ENCODE peak calls at places on chromosomes 2 and 18, in eight cellular contexts. One of them, this sample, is unnamed.
A peak's percentile ranks its signal among the peaks of the same experiment; 100 is the strongest.

GRCh38 chr2:204251977-204252376 is 293.3 kb upstream of the PARD3B start:
- DNase-seq in dorsolateral prefrontal cortex: no peak
- DNase-seq in body of pancreas: no peak
- DNase-seq in astrocyte of the spinal cord: no peak
- DNase-seq in choroid plexus epithelial cell: no peak
- DNase-seq in CD8-positive, alpha-beta T cell: no peak
- DNase-seq in breast epithelium: peak; percentile 23
- DNase-seq in heart right ventricle: no peak
- DNase-seq in this sample: no peak

GRCh38 chr2:212892193-212892592 is 259.2 kb downstream of the IKZF2 start:
- DNase-seq in choroid plexus epithelial cell: peak; percentile 73
- DNase-seq in body of pancreas: peak; percentile 13
- DNase-seq in breast epithelium: no peak
- DNase-seq in CD8-positive, alpha-beta T cell: no peak
- DNase-seq in astrocyte of the spinal cord: peak; percentile 48
- DNase-seq in heart right ventricle: no peak
- DNase-seq in dorsolateral prefrontal cortex: no peak
- DNase-seq in this sample: peak; percentile 55

GRCh38 chr2:185471441-185471840 is 267.2 kb upstream of the FSIP2 start:
- DNase-seq in choroid plexus epithelial cell: no peak
- DNase-seq in dorsolateral prefrontal cortex: no peak
- DNase-seq in body of pancreas: no peak
- DNase-seq in CD8-positive, alpha-beta T cell: no peak
- DNase-seq in heart right ventricle: no peak
- DNase-seq in astrocyte of the spinal cord: no peak
- DNase-seq in breast epithelium: no peak
- DNase-seq in this sample: no peak

GRCh38 chr2:67792796-67793195 is 270.0 kb downstream of the C1D start:
- DNase-seq in dorsolateral prefrontal cortex: no peak
- DNase-seq in body of pancreas: peak; percentile 64
- DNase-seq in CD8-positive, alpha-beta T cell: no peak
- DNase-seq in breast epithelium: no peak
- DNase-seq in choroid plexus epithelial cell: no peak
- DNase-seq in heart right ventricle: no peak
- DNase-seq in astrocyte of the spinal cord: no peak
- DNase-seq in this sample: no peak

GRCh38 chr2:236618370-236618769 is 48.7 kb downstream of the ACKR3 start:
- DNase-seq in CD8-positive, alpha-beta T cell: no peak
- DNase-seq in dorsolateral prefrontal cortex: no peak
- DNase-seq in choroid plexus epithelial cell: peak; percentile 9
- DNase-seq in breast epithelium: no peak
- DNase-seq in astrocyte of the spinal cord: no peak
- DNase-seq in heart right ventricle: no peak
- DNase-seq in body of pancreas: no peak
- DNase-seq in this sample: no peak

GRCh38 chr18:12408247-12408869 is 629 bp downstream of the PRELID3A start:
- DNase-seq in body of pancreas: no peak
- DNase-seq in breast epithelium: no peak
- DNase-seq in choroid plexus epithelial cell: peak; percentile 31
- DNase-seq in astrocyte of the spinal cord: peak; percentile 42
- DNase-seq in CD8-positive, alpha-beta T cell: no peak
- DNase-seq in heart right ventricle: no peak
- DNase-seq in dorsolateral prefrontal cortex: no peak
- DNase-seq in this sample: no peak

GRCh38 chr2:7379799-7380198 is 462.6 kb downstream of the RNF144A start:
- DNase-seq in body of pancreas: no peak
- DNase-seq in choroid plexus epithelial cell: no peak
- DNase-seq in CD8-positive, alpha-beta T cell: no peak
- DNase-seq in breast epithelium: no peak
- DNase-seq in astrocyte of the spinal cord: no peak
- DNase-seq in dorsolateral prefrontal cortex: no peak
- DNase-seq in heart right ventricle: no peak
- DNase-seq in this sample: no peak

GRCh38 chr2:74004212-74005182 is 19.8 kb downstream of the TET3 start:
- DNase-seq in CD8-positive, alpha-beta T cell: no peak
- DNase-seq in body of pancreas: no peak
- DNase-seq in heart right ventricle: no peak
- DNase-seq in choroid plexus epithelial cell: no peak
- DNase-seq in dorsolateral prefrontal cortex: no peak
- DNase-seq in astrocyte of the spinal cord: no peak
- DNase-seq in breast epithelium: no peak
- DNase-seq in this sample: no peak

GRCh38 chr2:11359865-11360264 is 15.4 kb upstream of the ROCK2 start:
- DNase-seq in choroid plexus epithelial cell: no peak
- DNase-seq in dorsolateral prefrontal cortex: no peak
- DNase-seq in CD8-positive, alpha-beta T cell: no peak
- DNase-seq in astrocyte of the spinal cord: no peak
- DNase-seq in heart right ventricle: no peak
- DNase-seq in body of pancreas: no peak
- DNase-seq in breast epithelium: no peak
- DNase-seq in this sample: no peak

GRCh38 chr2:4168834-4169233 is 465.5 kb downstream of the DCDC2C start:
- DNase-seq in CD8-positive, alpha-beta T cell: no peak
- DNase-seq in body of pancreas: no peak
- DNase-seq in dorsolateral prefrontal cortex: no peak
- DNase-seq in astrocyte of the spinal cord: no peak
- DNase-seq in heart right ventricle: no peak
- DNase-seq in choroid plexus epithelial cell: no peak
- DNase-seq in breast epithelium: no peak
- DNase-seq in this sample: no peak

GRCh38 chr2:25250331-25251031 is 82.1 kb upstream of the POMC start:
- DNase-seq in dorsolateral prefrontal cortex: no peak
- DNase-seq in breast epithelium: no peak
- DNase-seq in body of pancreas: no peak
- DNase-seq in astrocyte of the spinal cord: peak; percentile 72
- DNase-seq in CD8-positive, alpha-beta T cell: peak; percentile 22
- DNase-seq in heart right ventricle: no peak
- DNase-seq in choroid plexus epithelial cell: peak; percentile 41
- DNase-seq in this sample: peak; percentile 27

GRCh38 chr2:230158468-230158867 is 61.3 kb downstream of the SP110 start:
- DNase-seq in choroid plexus epithelial cell: no peak
- DNase-seq in dorsolateral prefrontal cortex: no peak
- DNase-seq in heart right ventricle: no peak
- DNase-seq in CD8-positive, alpha-beta T cell: no peak
- DNase-seq in breast epithelium: no peak
- DNase-seq in body of pancreas: no peak
- DNase-seq in astrocyte of the spinal cord: no peak
- DNase-seq in this sample: peak; percentile 14

GRCh38 chr2:18117592-18117991 is 239.1 kb downstream of the KCNS3 start:
- DNase-seq in choroid plexus epithelial cell: peak; percentile 82
- DNase-seq in heart right ventricle: no peak
- DNase-seq in astrocyte of the spinal cord: peak; percentile 52
- DNase-seq in CD8-positive, alpha-beta T cell: no peak
- DNase-seq in dorsolateral prefrontal cortex: no peak
- DNase-seq in breast epithelium: no peak
- DNase-seq in body of pancreas: peak; percentile 10
- DNase-seq in this sample: peak; percentile 44
- TF ChIP-seq CTCF in choroid plexus epithelial cell: peak; percentile 99
- TF ChIP-seq CTCF in heart right ventricle: no peak
- TF ChIP-seq CTCF in astrocyte of the spinal cord: peak; percentile 85
- TF ChIP-seq CTCF in CD8-positive, alpha-beta T cell: no peak
- TF ChIP-seq CTCF in dorsolateral prefrontal cortex: peak; percentile 19
- TF ChIP-seq CTCF in breast epithelium: peak; percentile 20
- TF ChIP-seq CTCF in body of pancreas: peak; percentile 37
- TF ChIP-seq CTCF in this sample: peak; percentile 64

GRCh38 chr2:10008809-10009176 is 34.6 kb upstream of the KLF11 start:
- DNase-seq in choroid plexus epithelial cell: no peak
- DNase-seq in body of pancreas: no peak
- DNase-seq in breast epithelium: no peak
- DNase-seq in heart right ventricle: no peak
- DNase-seq in astrocyte of the spinal cord: no peak
- DNase-seq in dorsolateral prefrontal cortex: no peak
- DNase-seq in CD8-positive, alpha-beta T cell: no peak
- DNase-seq in this sample: no peak

GRCh38 chr2:10007440-10007839 is 35.9 kb upstream of the KLF11 start:
- DNase-seq in astrocyte of the spinal cord: no peak
- DNase-seq in CD8-positive, alpha-beta T cell: no peak
- DNase-seq in dorsolateral prefrontal cortex: no peak
- DNase-seq in breast epithelium: no peak
- DNase-seq in heart right ventricle: no peak
- DNase-seq in body of pancreas: no peak
- DNase-seq in choroid plexus epithelial cell: no peak
- DNase-seq in this sample: no peak

GRCh38 chr2:10006248-10007147 is 36.9 kb upstream of the KLF11 start:
- DNase-seq in choroid plexus epithelial cell: no peak
- DNase-seq in breast epithelium: no peak
- DNase-seq in astrocyte of the spinal cord: no peak
- DNase-seq in body of pancreas: peak; percentile 90
- DNase-seq in CD8-positive, alpha-beta T cell: no peak
- DNase-seq in dorsolateral prefrontal cortex: no peak
- DNase-seq in heart right ventricle: peak; percentile 63
- DNase-seq in this sample: no peak

GRCh38 chr2:10009271-10009810 is 34.0 kb upstream of the KLF11 start:
- DNase-seq in body of pancreas: peak; percentile 40
- DNase-seq in astrocyte of the spinal cord: no peak
- DNase-seq in choroid plexus epithelial cell: no peak
- DNase-seq in dorsolateral prefrontal cortex: peak; percentile 36
- DNase-seq in CD8-positive, alpha-beta T cell: no peak
- DNase-seq in heart right ventricle: no peak
- DNase-seq in breast epithelium: no peak
- DNase-seq in this sample: no peak

DNA sequence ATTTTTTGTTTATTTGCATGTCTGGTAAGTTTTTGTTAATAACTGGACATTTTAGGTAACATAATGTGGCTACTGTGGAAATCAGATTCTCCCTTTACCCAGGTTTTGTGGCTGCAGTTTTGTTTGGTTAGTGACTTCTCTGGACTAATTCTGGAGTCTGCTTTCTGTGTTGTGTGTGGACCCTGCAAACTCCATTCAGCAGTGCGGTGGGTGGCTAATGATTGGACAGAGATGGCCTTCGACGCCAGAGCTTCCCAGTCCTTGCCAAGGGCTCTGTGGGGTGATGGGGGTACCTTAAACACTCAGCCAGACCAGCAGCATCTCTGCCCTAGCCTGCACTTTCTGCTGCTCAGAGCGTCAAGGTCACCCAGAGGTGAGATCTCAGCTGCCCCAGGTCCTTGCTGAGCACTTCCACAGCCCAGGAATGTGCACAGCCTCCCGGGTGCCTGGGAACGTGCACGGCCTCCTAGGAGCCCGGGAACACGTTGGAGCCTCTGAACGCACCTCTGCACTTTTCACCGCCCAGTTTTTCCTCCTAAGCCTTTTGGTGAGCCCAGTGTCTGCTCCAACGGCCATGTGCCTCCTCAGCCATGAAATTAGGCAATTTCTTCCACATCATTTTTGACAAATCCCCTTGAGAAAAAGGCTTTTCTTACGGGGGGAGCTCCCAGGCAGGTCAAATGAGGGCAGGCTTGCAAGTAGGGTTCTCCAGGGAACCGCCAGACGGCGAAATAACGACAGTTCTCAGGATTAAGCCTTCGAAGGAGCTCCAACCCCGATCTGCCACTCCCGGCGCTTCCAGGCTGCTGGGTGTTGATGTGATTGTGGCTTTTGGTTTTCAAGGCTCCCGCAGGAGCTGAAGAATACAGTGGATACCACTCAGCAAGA is 35.2 kb upstream of the KLF11 start:
- DNase-seq in body of pancreas: no peak
- DNase-seq in CD8-positive, alpha-beta T cell: no peak
- DNase-seq in breast epithelium: no peak
- DNase-seq in astrocyte of the spinal cord: no peak
- DNase-seq in dorsolateral prefrontal cortex: peak; percentile 19
- DNase-seq in heart right ventricle: peak; percentile 50
- DNase-seq in choroid plexus epithelial cell: no peak
- DNase-seq in this sample: no peak
- H3K4me3 ChIP-seq in body of pancreas: no peak overlapping the region
- H3K4me3 ChIP-seq in CD8-positive, alpha-beta T cell: no peak overlapping the region
- H3K4me3 ChIP-seq in breast epithelium: no peak overlapping the region
- H3K4me3 ChIP-seq in astrocyte of the spinal cord: no peak overlapping the region
- H3K4me3 ChIP-seq in dorsolateral prefrontal cortex: no peak overlapping the region
- H3K4me3 ChIP-seq in heart right ventricle: no peak overlapping the region
- H3K4me3 ChIP-seq in choroid plexus epithelial cell: no peak overlapping the region
- H3K4me3 ChIP-seq in this sample: no peak overlapping the region

GRCh38 chr2:83516503-83516902 is 942.6 kb downstream of the SUCLG1 start:
- DNase-seq in CD8-positive, alpha-beta T cell: no peak
- DNase-seq in breast epithelium: no peak
- DNase-seq in heart right ventricle: no peak
- DNase-seq in body of pancreas: no peak
- DNase-seq in astrocyte of the spinal cord: no peak
- DNase-seq in dorsolateral prefrontal cortex: no peak
- DNase-seq in choroid plexus epithelial cell: no peak
- DNase-seq in this sample: no peak
- TF ChIP-seq CTCF in CD8-positive, alpha-beta T cell: no peak
- TF ChIP-seq CTCF in breast epithelium: no peak
- TF ChIP-seq CTCF in heart right ventricle: no peak
- TF ChIP-seq CTCF in body of pancreas: no peak
- TF ChIP-seq CTCF in astrocyte of the spinal cord: no peak
- TF ChIP-seq CTCF in dorsolateral prefrontal cortex: no peak
- TF ChIP-seq CTCF in choroid plexus epithelial cell: no peak
- TF ChIP-seq CTCF in this sample: no peak

GRCh38 chr18:41459657-41460056 is 495.4 kb upstream of the PIK3C3 start:
- DNase-seq in dorsolateral prefrontal cortex: no peak
- DNase-seq in heart right ventricle: no peak
- DNase-seq in astrocyte of the spinal cord: no peak
- DNase-seq in breast epithelium: no peak
- DNase-seq in choroid plexus epithelial cell: no peak
- DNase-seq in CD8-positive, alpha-beta T cell: no peak
- DNase-seq in body of pancreas: no peak
- DNase-seq in this sample: peak; percentile 36

GRCh38 chr18:41457730-41458129 is 497.3 kb upstream of the PIK3C3 start:
- DNase-seq in astrocyte of the spinal cord: no peak
- DNase-seq in heart right ventricle: no peak
- DNase-seq in body of pancreas: no peak
- DNase-seq in dorsolateral prefrontal cortex: no peak
- DNase-seq in CD8-positive, alpha-beta T cell: no peak
- DNase-seq in breast epithelium: no peak
- DNase-seq in choroid plexus epithelial cell: no peak
- DNase-seq in this sample: no peak

GRCh38 chr18:41462946-41463345 is 492.1 kb upstream of the PIK3C3 start:
- DNase-seq in CD8-positive, alpha-beta T cell: no peak
- DNase-seq in breast epithelium: no peak
- DNase-seq in body of pancreas: no peak
- DNase-seq in dorsolateral prefrontal cortex: no peak
- DNase-seq in astrocyte of the spinal cord: no peak
- DNase-seq in heart right ventricle: no peak
- DNase-seq in choroid plexus epithelial cell: no peak
- DNase-seq in this sample: peak; percentile 15

GRCh38 chr18:41464278-41464677 is 490.8 kb upstream of the PIK3C3 start:
- DNase-seq in CD8-positive, alpha-beta T cell: no peak
- DNase-seq in body of pancreas: no peak
- DNase-seq in heart right ventricle: no peak
- DNase-seq in astrocyte of the spinal cord: no peak
- DNase-seq in choroid plexus epithelial cell: no peak
- DNase-seq in dorsolateral prefrontal cortex: no peak
- DNase-seq in breast epithelium: no peak
- DNase-seq in this sample: no peak

DNA sequence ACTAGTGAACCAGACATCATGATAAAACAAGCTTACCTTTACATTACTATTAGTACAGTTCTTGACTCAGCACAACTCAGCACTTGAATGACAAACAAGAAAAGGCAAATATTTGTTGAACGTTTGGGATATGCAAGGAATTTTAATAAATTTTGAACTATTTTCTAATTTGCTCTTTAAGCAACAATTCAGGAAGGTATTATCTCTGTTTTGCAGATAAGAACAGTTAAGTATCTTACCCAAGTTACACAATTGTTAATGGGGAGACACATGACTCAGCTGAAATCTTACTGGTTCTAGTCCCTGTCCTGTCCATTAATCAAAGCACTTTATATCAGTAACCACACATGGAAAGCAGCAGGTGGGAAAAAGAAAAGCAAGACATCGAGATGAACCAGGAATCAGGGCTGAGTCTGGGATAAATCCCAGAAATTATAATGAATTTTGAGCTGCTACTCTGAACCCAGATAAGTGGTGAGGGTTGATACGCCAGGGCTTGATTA is 493.9 kb upstream of the PIK3C3 start:
- DNase-seq in breast epithelium: no peak
- DNase-seq in choroid plexus epithelial cell: no peak
- DNase-seq in astrocyte of the spinal cord: no peak
- DNase-seq in body of pancreas: no peak
- DNase-seq in dorsolateral prefrontal cortex: no peak
- DNase-seq in heart right ventricle: no peak
- DNase-seq in CD8-positive, alpha-beta T cell: no peak
- DNase-seq in this sample: no peak
- H3K4me3 ChIP-seq in breast epithelium: no peak overlapping the region
- H3K4me3 ChIP-seq in choroid plexus epithelial cell: no peak overlapping the region
- H3K4me3 ChIP-seq in astrocyte of the spinal cord: no peak overlapping the region
- H3K4me3 ChIP-seq in body of pancreas: no peak overlapping the region
- H3K4me3 ChIP-seq in dorsolateral prefrontal cortex: no peak overlapping the region
- H3K4me3 ChIP-seq in heart right ventricle: no peak overlapping the region
- H3K4me3 ChIP-seq in CD8-positive, alpha-beta T cell: no peak overlapping the region
- H3K4me3 ChIP-seq in this sample: no peak overlapping the region